ENCODE peak calls at places on chromosomes 4 and X, in nine cellular contexts. S is heart right ventricle, V is brain microvascular endothelial cell, N is ascending aorta, R is AG04450, B is prostate gland, K is astrocyte of the spinal cord, A is gastrocnemius medialis, P is upper lobe of right lung. Q is an unnamed sample.

GRCh38 chr4:51943221-51943620 is 76.9 kb downstream of the LRRC66 start:
- DNase-seq in S (no peak), V (no peak), N (no peak), R (no peak), B (no peak), K (no peak), A (no peak), P (no peak), Q (no peak)

GRCh38 chr4:52555356-52555716 is 103.8 kb downstream of the USP46 start:
- DNase-seq in S (no peak), V (no peak), N (no peak), R (no peak), B (no peak), K (no peak), A (no peak), P (no peak), Q (no peak)

GRCh38 chr4:148210661-148211060 is 231.6 kb downstream of the NR3C2 start:
- DNase-seq in S (no peak), V (no peak), N (no peak), R (no peak), B (no peak), K (no peak), A (no peak), P (no peak), Q (no peak)

GRCh38 chr4:145735330-145735638 is 55.3 kb downstream of the C4orf51 start:
- DNase-seq in S (no peak), V (peak), N (no peak), R (peak), B (peak), K (peak), A (no peak), P (no peak), Q (no peak)

GRCh38 chr4:94591289-94591688 is 139.5 kb downstream of the PDLIM5 start:
- DNase-seq in S (no peak), V (no peak), N (no peak), R (no peak), B (no peak), K (no peak), A (no peak), P (no peak), Q (no peak)

GRCh38 chr4:676871-677235 is 2.5 kb downstream of the MYL5 start:
- DNase-seq in S (no peak), V (no peak), N (no peak), R (no peak), B (no peak), K (no peak), A (no peak), P (no peak), Q (no peak)

GRCh38 chr4:83128235-83128929 is 13.9 kb upstream of the PLAC8 start:
- DNase-seq in S (no peak), V (peak), N (no peak), R (peak), B (no peak), K (peak), A (no peak), P (no peak), Q (no peak)

GRCh38 chrX:150410513-150410912 is 47.4 kb downstream of the MAMLD1 start:
- DNase-seq in S (no peak), V (no peak), N (no peak), R (no peak), B (no peak), K (no peak), A (no peak), P (no peak), Q (no peak)

GRCh38 chr4:84529169-84529751 is 30.2 kb upstream of the NKX6-1 start:
- DNase-seq in S (no peak), V (no peak), N (no peak), R (no peak), B (no peak), K (peak), A (no peak), P (no peak), Q (no peak)

GRCh38 chr4:121421594-121421993 is 40.8 kb upstream of the QRFPR start:
- DNase-seq in S (no peak), V (no peak), N (no peak), R (no peak), B (no peak), K (no peak), A (no peak), P (no peak), Q (no peak)

GRCh38 chrX:108353452-108353851 is 84.8 kb downstream of the COL4A6 start:
- DNase-seq in S (no peak), V (no peak), N (no peak), R (no peak), B (no peak), K (no peak), A (no peak), P (no peak), Q (no peak)

GRCh38 chr4:6567218-6567617 is 7.8 kb upstream of the MAN2B2 start:
- DNase-seq in S (no peak), V (no peak), N (no peak), R (no peak), B (no peak), K (no peak), A (no peak), P (no peak), Q (no peak)

GRCh38 chr4:653831-654525 is 20.1 kb downstream of the ATP5ME start:
- DNase-seq in S (no peak), V (no peak), N (no peak), R (no peak), B (no peak), K (no peak), A (no peak), P (no peak), Q (no peak)

GRCh38 chr4:70269674-70270073 is 27.3 kb downstream of the CSN3 start:
- DNase-seq in S (no peak), V (no peak), N (no peak), R (no peak), B (no peak), K (no peak), A (no peak), P (no peak), Q (no peak)

GRCh38 chr4:95606739-95607138 is 58.0 kb upstream of the UNC5C start:
- DNase-seq in S (no peak), V (no peak), N (no peak), R (no peak), B (no peak), K (no peak), A (no peak), P (peak), Q (no peak)

GRCh38 chr4:114161809-114162208 is 182.4 kb upstream of the ARSJ start:
- DNase-seq in S (no peak), V (no peak), N (no peak), R (no peak), B (no peak), K (no peak), A (no peak), P (no peak), Q (no peak)

GRCh38 chrX:111483876-111484275 is 27.6 kb upstream of the SERTM2 start:
- DNase-seq in S (no peak), V (no peak), N (no peak), R (no peak), B (no peak), K (no peak), A (no peak), P (no peak), Q (no peak)

GRCh38 chr4:90357117-90357710 is 230.0 kb downstream of the CCSER1 start:
- DNase-seq in S (no peak), V (peak), N (no peak), R (peak), B (no peak), K (peak), A (no peak), P (no peak), Q (no peak)

GRCh38 chrX:13733506-13733905 is 914 bp downstream of the TRAPPC2 start:
- DNase-seq in S (no peak), V (no peak), N (no peak), R (no peak), B (no peak), K (no peak), A (no peak), P (no peak), Q (no peak)

GRCh38 chrX:108072746-108073145 is 18.6 kb downstream of the PSMD10 start:
- DNase-seq in S (no peak), V (peak), N (no peak), R (peak), B (no peak), K (peak), A (no peak), P (no peak), Q (no peak)

GRCh38 chr4:73832651-73833237 is 3.7 kb upstream of the CXCL6 start:
- DNase-seq in S (no peak), V (no peak), N (no peak), R (no peak), B (no peak), K (peak), A (no peak), P (no peak), Q (no peak)

GRCh38 chrX:114985967-114986592 is 31.3 kb downstream of the IL13RA2 start:
- DNase-seq in S (no peak), V (no peak), N (no peak), R (no peak), B (no peak), K (no peak), A (no peak), P (no peak), Q (no peak)

GRCh38 chr4:99362768-99363167 is 10.2 kb upstream of the ADH1C start:
- DNase-seq in S (no peak), V (no peak), N (no peak), R (no peak), B (no peak), K (no peak), A (no peak), P (no peak), Q (no peak)

GRCh38 chrX:132214518-132214917 is 4.7 kb downstream of the RAP2C start:
- DNase-seq in S (no peak), V (no peak), N (no peak), R (no peak), B (no peak), K (no peak), A (no peak), P (no peak), Q (no peak)

GRCh38 chr4:157888281-157888680 is 284.5 kb downstream of the GASK1B start:
- DNase-seq in S (no peak), V (no peak), N (no peak), R (no peak), B (no peak), K (no peak), A (no peak), P (no peak), Q (no peak)

GRCh38 chr4:44646151-44646550 is 5.3 kb downstream of the YIPF7 start:
- DNase-seq in S (no peak), V (no peak), N (no peak), R (no peak), B (no peak), K (no peak), A (no peak), P (no peak), Q (no peak)

GRCh38 chr4:152211936-152212675 is 323.8 kb downstream of the FBXW7 start:
- DNase-seq in S (no peak), V (no peak), N (no peak), R (no peak), B (no peak), K (no peak), A (no peak), P (no peak), Q (no peak)

GRCh38 chr4:110347805-110348204 is 128.2 kb upstream of the ENPEP start:
- DNase-seq in S (no peak), V (no peak), N (no peak), R (no peak), B (no peak), K (no peak), A (no peak), P (no peak), Q (no peak)

GRCh38 chrX:154368630-154369452 is 5.6 kb downstream of the FLNA start:
- DNase-seq in S (peak), V (peak), N (peak), R (peak), B (peak), K (peak), A (peak), P (peak), Q (peak)

GRCh38 chr4:139208404-139208945 is 31.5 kb upstream of the ELF2 start:
- DNase-seq in S (peak), V (peak), N (no peak), R (peak), B (no peak), K (peak), A (peak), P (no peak), Q (no peak)

GRCh38 chr4:6331018-6331417 is 61.4 kb downstream of the WFS1 start:
- DNase-seq in S (no peak), V (no peak), N (no peak), R (no peak), B (no peak), K (no peak), A (no peak), P (no peak), Q (no peak)

GRCh38 chrX:118117069-118117405 is 427 bp upstream of the KLHL13 start:
- DNase-seq in S (no peak), V (peak), N (no peak), R (no peak), B (no peak), K (no peak), A (no peak), P (no peak), Q (no peak)

GRCh38 chr4:152415980-152416379 is 119.9 kb downstream of the FBXW7 start:
- DNase-seq in S (no peak), V (peak), N (no peak), R (peak), B (no peak), K (peak), A (no peak), P (no peak), Q (no peak)

GRCh38 chrX:127574829-127575228 is 477.4 kb downstream of the ACTRT1 start:
- DNase-seq in S (no peak), V (no peak), N (no peak), R (no peak), B (no peak), K (no peak), A (no peak), P (no peak), Q (no peak)

GRCh38 chr4:39452860-39453587 is 5.7 kb downstream of the RPL9 start:
- DNase-seq in S (no peak), V (no peak), N (no peak), R (no peak), B (no peak), K (no peak), A (no peak), P (no peak), Q (no peak)

GRCh38 chrX:15973299-15973698 is 118.7 kb upstream of the AP1S2 start:
- DNase-seq in S (peak), V (peak), N (no peak), R (no peak), B (no peak), K (peak), A (peak), P (no peak), Q (peak)

GRCh38 chrX:53065066-53065465 is 16.5 kb downstream of the GPR173 start:
- DNase-seq in S (no peak), V (no peak), N (no peak), R (no peak), B (no peak), K (no peak), A (no peak), P (no peak), Q (no peak)

GRCh38 chrX:139967300-139967699 is 2.0 kb upstream of the CXorf66 start:
- DNase-seq in S (no peak), V (no peak), N (no peak), R (no peak), B (no peak), K (no peak), A (no peak), P (no peak), Q (no peak)

GRCh38 chr4:128335541-128335940 is 47.9 kb upstream of the PGRMC2 start:
- DNase-seq in S (no peak), V (no peak), N (no peak), R (no peak), B (no peak), K (no peak), A (no peak), P (no peak), Q (no peak)

GRCh38 chr4:13627185-13627605 is 330 bp downstream of the BOD1L1 start:
- DNase-seq in S (no peak), V (no peak), N (no peak), R (no peak), B (no peak), K (no peak), A (no peak), P (peak), Q (no peak)

GRCh38 chrX:56615282-56615681 is 51.9 kb downstream of the UBQLN2 start:
- DNase-seq in S (no peak), V (no peak), N (no peak), R (no peak), B (no peak), K (no peak), A (no peak), P (no peak), Q (no peak)

GRCh38 chrX:56623316-56623715 is 59.9 kb downstream of the UBQLN2 start:
- DNase-seq in S (no peak), V (no peak), N (no peak), R (no peak), B (no peak), K (no peak), A (no peak), P (no peak), Q (no peak)

GRCh38 chrX:56618250-56618649 is 54.8 kb downstream of the UBQLN2 start:
- DNase-seq in S (no peak), V (no peak), N (no peak), R (no peak), B (no peak), K (no peak), A (no peak), P (no peak), Q (no peak)
- H3K4me3 ChIP-seq in S (no peak), V (no peak), N (no peak), R (no peak), B (no peak), K (no peak), A (no peak), P (no peak), Q (no peak)

DNA sequence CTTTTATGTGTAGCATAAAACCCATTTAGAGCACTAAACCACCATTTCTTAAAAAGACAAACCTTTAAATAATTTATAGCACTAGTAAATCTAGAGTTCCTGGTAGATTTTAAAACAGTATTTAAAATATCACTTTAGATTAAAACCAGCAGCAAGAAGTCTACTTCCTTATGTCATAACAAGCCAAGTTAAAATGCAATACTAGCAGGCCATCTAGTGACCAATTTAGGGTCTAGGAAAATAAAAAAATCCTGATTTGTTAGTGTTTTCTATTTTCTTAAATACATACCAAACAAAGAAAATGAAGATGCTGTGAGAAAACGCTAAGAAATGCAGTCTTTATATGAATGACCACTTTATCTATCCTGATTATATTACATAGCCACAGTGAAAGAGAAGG is 53.9 kb downstream of the PAPSS1 start:
- DNase-seq in S (no peak), V (no peak), N (no peak), R (peak), B (no peak), K (peak), A (no peak), P (no peak), Q (no peak)
- TF ChIP-seq CTCF in S (no peak), V (peak), N (no peak), R (peak), B (peak), K (peak), A (no peak), P (peak), Q (peak)

DNA sequence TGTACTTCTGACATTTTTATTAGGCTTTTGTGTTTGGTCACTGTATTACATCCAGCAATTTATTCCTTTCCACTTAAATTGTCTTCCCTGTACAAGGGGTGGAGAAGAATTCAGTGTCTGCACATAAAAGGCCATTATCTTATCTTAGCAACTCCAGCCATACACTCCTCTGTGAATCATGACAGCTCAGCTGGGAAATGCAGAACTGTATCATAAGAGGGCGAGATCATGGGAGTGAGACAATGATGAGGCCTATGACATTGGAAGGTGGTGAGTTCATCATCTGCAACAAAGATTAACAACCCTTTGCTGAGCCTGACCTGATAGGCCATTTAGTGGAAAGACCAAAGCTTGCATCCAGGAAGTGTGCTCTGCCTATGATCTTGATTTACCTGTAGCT is 33.3 kb downstream of the SLIT2 start:
- DNase-seq in S (no peak), V (peak), N (no peak), R (no peak), B (no peak), K (no peak), A (no peak), P (no peak), Q (no peak)
- H3K4me3 ChIP-seq in S (no peak), V (no peak), N (no peak), R (no peak), B (no peak), K (no peak), A (no peak), P (no peak), Q (no peak)

DNA sequence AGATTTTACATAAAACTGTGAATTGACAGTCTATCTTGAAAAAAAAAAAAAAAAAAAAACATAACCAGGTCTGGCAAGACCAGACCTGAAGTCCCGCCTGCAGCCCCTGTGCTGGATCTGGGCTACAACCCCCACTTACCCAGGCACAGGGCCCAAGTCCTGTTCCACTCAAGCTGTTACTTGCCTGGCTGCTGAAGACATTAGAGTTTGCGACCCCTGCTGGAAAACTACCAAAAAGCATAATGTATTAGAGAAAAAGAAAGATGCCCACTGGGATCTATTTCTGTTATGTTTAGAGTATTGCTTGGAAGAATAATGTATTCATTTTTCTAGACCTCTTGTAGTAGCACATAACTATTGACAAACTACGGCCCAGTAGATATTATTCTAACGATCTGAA is 4.7 kb downstream of the HS3ST1 start:
- DNase-seq in S (peak), V (peak), N (no peak), R (no peak), B (peak), K (peak), A (no peak), P (no peak), Q (no peak)
- TF ChIP-seq CTCF in S (no peak), V (peak), N (no peak), R (peak), B (peak), K (peak), A (no peak), P (peak), Q (no peak)

GRCh38 chr4:159384017-159384416 is 281.1 kb downstream of the RAPGEF2 start:
- DNase-seq in S (no peak), V (no peak), N (no peak), R (no peak), B (no peak), K (no peak), A (no peak), P (no peak), Q (no peak)
- H3K4me3 ChIP-seq in S (no peak), V (no peak), N (no peak), R (no peak), B (no peak), K (no peak), A (no peak), P (no peak), Q (no peak)

GRCh38 chrX:19059063-19059462 is 63.2 kb downstream of the ADGRG2 start:
- DNase-seq in S (no peak), V (no peak), N (no peak), R (no peak), B (no peak), K (no peak), A (no peak), P (no peak), Q (no peak)
- TF ChIP-seq CTCF in S (no peak), V (no peak), N (no peak), R (no peak), B (no peak), K (no peak), A (no peak), P (no peak), Q (no peak)

GRCh38 chrX:48666649-48667048 is 16.9 kb upstream of the WAS start:
- DNase-seq in S (no peak), V (no peak), N (no peak), R (no peak), B (no peak), K (no peak), A (no peak), P (no peak), Q (no peak)
- H3K4me3 ChIP-seq in S (no peak), V (no peak), N (no peak), R (no peak), B (no peak), K (no peak), A (no peak), P (no peak), Q (no peak)

GRCh38 chr4:102715057-102715456 is 45.7 kb downstream of the MANBA start:
- DNase-seq in S (no peak), V (peak), N (no peak), R (no peak), B (no peak), K (no peak), A (no peak), P (no peak), Q (no peak)
- TF ChIP-seq CTCF in S (no peak), V (peak), N (no peak), R (peak), B (no peak), K (no peak), A (no peak), P (peak), Q (no peak)

Q was measured in body of pancreas.